ENCODE peak calls at places on chromosome 11, in six cellular contexts. One of them, this sample, is unnamed.

GRCh38 chr11:61700221-61700620 is 20.0 kb downstream of the DAGLA start:
- DNase-seq in brain microvascular endothelial cell: peak
- DNase-seq in CD4-positive, CD25-positive, alpha-beta regulatory T cell: no peak
- DNase-seq in GM23248: peak
- DNase-seq in HL-60: no peak
- DNase-seq in SJCRH30: peak
- DNase-seq in this sample: no peak

GRCh38 chr11:83663446-83663845 is 377.3 kb upstream of the CCDC90B start:
- DNase-seq in HL-60: no peak
- DNase-seq in brain microvascular endothelial cell: peak
- DNase-seq in SJCRH30: no peak
- DNase-seq in GM23248: peak
- DNase-seq in CD4-positive, CD25-positive, alpha-beta regulatory T cell: no peak
- DNase-seq in this sample: no peak

GRCh38 chr11:72519220-72519881 is 85.0 kb upstream of the CLPB start:
- DNase-seq in brain microvascular endothelial cell: no peak
- DNase-seq in SJCRH30: peak
- DNase-seq in HL-60: no peak
- DNase-seq in GM23248: peak
- DNase-seq in CD4-positive, CD25-positive, alpha-beta regulatory T cell: no peak
- DNase-seq in this sample: no peak

GRCh38 chr11:69297225-69297925 is 3.4 kb downstream of the MYEOV start:
- DNase-seq in brain microvascular endothelial cell: peak
- DNase-seq in SJCRH30: peak
- DNase-seq in CD4-positive, CD25-positive, alpha-beta regulatory T cell: peak
- DNase-seq in GM23248: peak
- DNase-seq in HL-60: peak
- DNase-seq in this sample: peak

GRCh38 chr11:78853521-78853920 is 278.9 kb upstream of the NARS2 start:
- DNase-seq in SJCRH30: no peak
- DNase-seq in HL-60: no peak
- DNase-seq in brain microvascular endothelial cell: no peak
- DNase-seq in GM23248: no peak
- DNase-seq in CD4-positive, CD25-positive, alpha-beta regulatory T cell: no peak
- DNase-seq in this sample: no peak

GRCh38 chr11:21561589-21561988 is 631.3 kb upstream of the ANO5 start:
- DNase-seq in HL-60: no peak
- DNase-seq in GM23248: no peak
- DNase-seq in brain microvascular endothelial cell: no peak
- DNase-seq in SJCRH30: no peak
- DNase-seq in CD4-positive, CD25-positive, alpha-beta regulatory T cell: no peak
- DNase-seq in this sample: no peak

GRCh38 chr11:61752117-61752924 is at the start of gene MYRF:
- DNase-seq in HL-60: peak
- DNase-seq in GM23248: peak
- DNase-seq in brain microvascular endothelial cell: no peak
- DNase-seq in SJCRH30: no peak
- DNase-seq in CD4-positive, CD25-positive, alpha-beta regulatory T cell: peak
- DNase-seq in this sample: no peak

GRCh38 chr11:61516675-61517516 is 8.3 kb downstream of the LRRC10B start:
- DNase-seq in brain microvascular endothelial cell: peak
- DNase-seq in GM23248: peak
- DNase-seq in SJCRH30: peak
- DNase-seq in HL-60: no peak
- DNase-seq in CD4-positive, CD25-positive, alpha-beta regulatory T cell: peak
- DNase-seq in this sample: peak

GRCh38 chr11:6841694-6842093 is 3.8 kb upstream of the OR10A5 start:
- DNase-seq in HL-60: no peak
- DNase-seq in SJCRH30: no peak
- DNase-seq in CD4-positive, CD25-positive, alpha-beta regulatory T cell: no peak
- DNase-seq in brain microvascular endothelial cell: no peak
- DNase-seq in GM23248: no peak
- DNase-seq in this sample: no peak

GRCh38 chr11:69825037-69825834 is 6.0 kb upstream of the FGF3 start:
- DNase-seq in brain microvascular endothelial cell: no peak
- DNase-seq in GM23248: peak
- DNase-seq in CD4-positive, CD25-positive, alpha-beta regulatory T cell: no peak
- DNase-seq in HL-60: no peak
- DNase-seq in SJCRH30: no peak
- DNase-seq in this sample: no peak

DNA sequence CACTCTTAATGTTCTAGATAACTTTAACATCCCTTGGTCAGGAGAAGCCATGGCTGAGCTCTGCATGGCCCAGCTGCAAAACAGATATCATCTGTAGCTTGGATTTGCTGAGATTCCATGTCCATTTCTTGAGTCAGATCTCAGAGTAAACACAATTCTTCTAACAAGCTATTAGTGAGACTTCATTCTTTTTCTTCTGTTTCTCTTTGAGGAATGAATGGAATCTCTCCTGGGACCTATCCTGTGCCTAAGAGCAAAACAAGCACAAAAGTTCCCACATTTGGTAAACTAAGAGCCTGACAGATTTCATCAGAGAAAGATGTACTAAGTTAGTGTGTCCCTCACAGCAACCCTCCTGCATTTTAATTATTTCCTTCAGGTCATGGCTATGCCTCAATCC is 142.8 kb downstream of the MAML2 start:
- DNase-seq in HL-60: no peak
- DNase-seq in brain microvascular endothelial cell: peak
- DNase-seq in SJCRH30: no peak
- DNase-seq in GM23248: peak
- DNase-seq in CD4-positive, CD25-positive, alpha-beta regulatory T cell: no peak
- DNase-seq in this sample: no peak
- H3K27ac ChIP-seq in HL-60: no peak
- H3K27ac ChIP-seq in brain microvascular endothelial cell: peak
- H3K27ac ChIP-seq in SJCRH30: no peak
- H3K27ac ChIP-seq in GM23248: peak
- H3K27ac ChIP-seq in CD4-positive, CD25-positive, alpha-beta regulatory T cell: no peak
- H3K27ac ChIP-seq in this sample: no peak

GRCh38 chr11:94791216-94791889 is 23.2 kb downstream of the AMOTL1 start:
- DNase-seq in CD4-positive, CD25-positive, alpha-beta regulatory T cell: no peak
- DNase-seq in brain microvascular endothelial cell: peak
- DNase-seq in GM23248: peak
- DNase-seq in HL-60: no peak
- DNase-seq in SJCRH30: no peak
- DNase-seq in this sample: no peak
- H3K27ac ChIP-seq in CD4-positive, CD25-positive, alpha-beta regulatory T cell: no peak
- H3K27ac ChIP-seq in brain microvascular endothelial cell: peak
- H3K27ac ChIP-seq in GM23248: peak
- H3K27ac ChIP-seq in HL-60: no peak
- H3K27ac ChIP-seq in SJCRH30: no peak
- H3K27ac ChIP-seq in this sample: no peak

DNA sequence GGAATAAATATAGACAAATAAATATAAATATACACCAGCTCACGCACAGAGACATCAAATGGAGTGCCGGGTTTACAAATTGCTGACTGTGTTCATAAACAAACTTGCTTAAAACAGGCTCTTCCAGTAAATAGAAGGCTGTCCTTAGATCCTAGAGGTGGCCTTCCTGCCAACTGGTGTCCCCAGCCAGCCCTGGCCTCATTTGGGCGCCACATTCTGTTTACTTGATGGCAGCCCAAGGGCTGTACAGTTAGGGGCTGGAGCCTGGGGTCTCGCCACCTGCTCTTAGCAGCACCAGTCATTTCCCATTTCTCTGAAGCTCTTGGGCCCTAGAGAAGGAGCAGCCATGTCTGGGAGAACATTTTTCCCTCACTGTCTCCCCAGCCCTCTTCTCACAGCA is 20.8 kb downstream of the ARFGAP2 start:
- DNase-seq in CD4-positive, CD25-positive, alpha-beta regulatory T cell: no peak
- DNase-seq in GM23248: no peak
- DNase-seq in HL-60: no peak
- DNase-seq in brain microvascular endothelial cell: no peak
- DNase-seq in SJCRH30: no peak
- DNase-seq in this sample: no peak
- H3K27ac ChIP-seq in CD4-positive, CD25-positive, alpha-beta regulatory T cell: no peak
- H3K27ac ChIP-seq in GM23248: no peak
- H3K27ac ChIP-seq in HL-60: no peak
- H3K27ac ChIP-seq in brain microvascular endothelial cell: no peak
- H3K27ac ChIP-seq in SJCRH30: no peak
- H3K27ac ChIP-seq in this sample: no peak

GRCh38 chr11:117584056-117584830 is 212.8 kb downstream of the DSCAML1 start:
- DNase-seq in GM23248: peak
- DNase-seq in SJCRH30: no peak
- DNase-seq in HL-60: no peak
- DNase-seq in CD4-positive, CD25-positive, alpha-beta regulatory T cell: no peak
- DNase-seq in brain microvascular endothelial cell: peak
- DNase-seq in this sample: peak
- H3K27ac ChIP-seq in GM23248: no peak
- H3K27ac ChIP-seq in SJCRH30: no peak
- H3K27ac ChIP-seq in HL-60: no peak
- H3K27ac ChIP-seq in CD4-positive, CD25-positive, alpha-beta regulatory T cell: no peak
- H3K27ac ChIP-seq in brain microvascular endothelial cell: no peak
- H3K27ac ChIP-seq in this sample: peak

DNA sequence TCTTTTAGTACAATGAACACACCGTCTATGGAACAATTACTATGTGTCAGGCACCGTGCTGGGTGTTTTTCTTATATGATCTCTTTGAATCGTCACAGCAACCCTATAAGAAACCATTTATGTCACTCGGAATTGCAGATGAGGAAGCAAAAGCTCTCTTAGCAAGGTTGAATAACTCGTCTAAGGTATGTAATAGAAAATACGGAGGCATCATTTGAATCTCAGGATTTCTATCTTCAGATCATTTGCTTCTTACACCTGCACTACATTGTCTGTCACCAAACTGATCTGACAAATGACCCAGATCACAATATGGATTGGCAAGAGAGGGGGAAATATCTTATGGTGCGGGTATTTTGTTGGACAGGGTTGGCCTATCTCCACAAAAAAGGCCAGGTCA is 110.6 kb upstream of the CLMP start:
- DNase-seq in GM23248: no peak
- DNase-seq in CD4-positive, CD25-positive, alpha-beta regulatory T cell: no peak
- DNase-seq in SJCRH30: no peak
- DNase-seq in HL-60: no peak
- DNase-seq in brain microvascular endothelial cell: no peak
- DNase-seq in this sample: peak
- H3K27ac ChIP-seq in GM23248: no peak
- H3K27ac ChIP-seq in CD4-positive, CD25-positive, alpha-beta regulatory T cell: no peak
- H3K27ac ChIP-seq in SJCRH30: no peak
- H3K27ac ChIP-seq in HL-60: no peak
- H3K27ac ChIP-seq in brain microvascular endothelial cell: no peak
- H3K27ac ChIP-seq in this sample: peak

GRCh38 chr11:393219-394033 is 583 bp upstream of the PKP3 start:
- DNase-seq in HL-60: no peak
- DNase-seq in GM23248: peak
- DNase-seq in brain microvascular endothelial cell: peak
- DNase-seq in CD4-positive, CD25-positive, alpha-beta regulatory T cell: no peak
- DNase-seq in SJCRH30: peak
- DNase-seq in this sample: no peak
- H3K27ac ChIP-seq in HL-60: no peak
- H3K27ac ChIP-seq in GM23248: no peak
- H3K27ac ChIP-seq in brain microvascular endothelial cell: no peak
- H3K27ac ChIP-seq in CD4-positive, CD25-positive, alpha-beta regulatory T cell: no peak
- H3K27ac ChIP-seq in SJCRH30: no peak
- H3K27ac ChIP-seq in this sample: no peak

DNA sequence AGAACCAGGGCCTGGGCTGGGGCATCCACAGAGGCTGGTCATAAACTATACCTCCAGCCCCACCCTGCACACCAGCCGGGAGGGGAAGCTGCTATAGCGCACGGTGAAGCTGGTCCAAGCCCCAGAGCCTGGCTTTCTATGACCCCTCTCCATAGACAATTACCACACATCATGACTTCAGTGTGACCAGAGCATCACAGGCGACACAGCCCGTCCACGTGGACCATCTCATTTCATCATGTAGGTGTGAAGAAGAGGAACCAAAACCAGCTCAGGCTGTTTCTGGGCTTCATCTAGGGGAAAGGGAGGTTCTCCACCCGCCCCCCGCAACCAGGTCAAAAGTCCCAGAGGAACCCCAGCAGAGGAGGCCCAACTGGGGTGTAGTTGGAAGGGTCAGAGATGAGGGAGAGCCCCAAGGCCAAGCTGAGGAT is 3.0 kb downstream of the CXCR5 start:
- DNase-seq in GM23248: no peak
- DNase-seq in SJCRH30: no peak
- DNase-seq in brain microvascular endothelial cell: no peak
- DNase-seq in CD4-positive, CD25-positive, alpha-beta regulatory T cell: no peak
- DNase-seq in HL-60: no peak
- DNase-seq in this sample: peak
- H3K27ac ChIP-seq in GM23248: no peak
- H3K27ac ChIP-seq in SJCRH30: no peak
- H3K27ac ChIP-seq in brain microvascular endothelial cell: no peak
- H3K27ac ChIP-seq in CD4-positive, CD25-positive, alpha-beta regulatory T cell: peak
- H3K27ac ChIP-seq in HL-60: no peak
- H3K27ac ChIP-seq in this sample: no peak

GRCh38 chr11:3949132-3949531 is 93.7 kb downstream of the STIM1 start:
- DNase-seq in CD4-positive, CD25-positive, alpha-beta regulatory T cell: no peak
- DNase-seq in SJCRH30: no peak
- DNase-seq in HL-60: no peak
- DNase-seq in GM23248: no peak
- DNase-seq in brain microvascular endothelial cell: no peak
- DNase-seq in this sample: peak

GRCh38 chr11:3947084-3947483 is 91.6 kb downstream of the STIM1 start:
- DNase-seq in brain microvascular endothelial cell: no peak
- DNase-seq in SJCRH30: peak
- DNase-seq in CD4-positive, CD25-positive, alpha-beta regulatory T cell: no peak
- DNase-seq in HL-60: no peak
- DNase-seq in GM23248: peak
- DNase-seq in this sample: no peak

GRCh38 chr11:3944198-3944597 is 88.7 kb downstream of the STIM1 start:
- DNase-seq in SJCRH30: no peak
- DNase-seq in HL-60: no peak
- DNase-seq in brain microvascular endothelial cell: no peak
- DNase-seq in CD4-positive, CD25-positive, alpha-beta regulatory T cell: no peak
- DNase-seq in GM23248: peak
- DNase-seq in this sample: no peak

GRCh38 chr11:3942956-3943497 is 87.6 kb downstream of the STIM1 start:
- DNase-seq in HL-60: no peak
- DNase-seq in CD4-positive, CD25-positive, alpha-beta regulatory T cell: no peak
- DNase-seq in SJCRH30: no peak
- DNase-seq in brain microvascular endothelial cell: no peak
- DNase-seq in GM23248: peak
- DNase-seq in this sample: no peak

DNA sequence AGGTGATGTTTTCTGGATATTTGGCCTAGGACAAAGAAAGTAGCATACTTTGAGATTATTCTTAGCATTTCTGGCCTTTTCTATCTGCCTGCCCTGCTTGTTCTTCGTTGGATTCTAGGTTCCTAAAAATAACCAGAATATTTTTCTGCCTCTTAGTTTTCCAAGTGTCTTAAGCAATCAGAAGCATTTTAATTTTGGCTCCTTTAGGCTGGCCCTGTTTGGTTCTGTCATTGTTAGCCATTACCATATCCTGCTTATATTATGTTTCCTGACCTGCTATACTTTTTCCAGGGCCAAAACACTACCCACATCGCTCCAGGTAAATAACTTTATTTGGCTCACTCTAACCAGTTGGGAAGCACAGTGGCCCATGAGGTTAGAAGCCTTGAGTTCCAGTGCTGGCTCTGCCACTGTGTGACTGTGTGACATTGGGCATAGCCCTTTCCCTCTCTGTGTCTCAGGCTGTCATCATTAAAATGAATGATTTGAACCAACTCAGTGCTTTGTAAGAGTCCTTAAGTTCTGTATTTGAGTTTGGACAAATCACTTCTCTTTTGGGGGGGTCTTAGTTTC is 91.1 kb downstream of the STIM1 start:
- DNase-seq in SJCRH30: no peak
- DNase-seq in brain microvascular endothelial cell: no peak
- DNase-seq in HL-60: no peak
- DNase-seq in CD4-positive, CD25-positive, alpha-beta regulatory T cell: no peak
- DNase-seq in GM23248: no peak
- DNase-seq in this sample: no peak
- H3K27ac ChIP-seq in SJCRH30: no peak
- H3K27ac ChIP-seq in brain microvascular endothelial cell: no peak
- H3K27ac ChIP-seq in HL-60: no peak
- H3K27ac ChIP-seq in CD4-positive, CD25-positive, alpha-beta regulatory T cell: peak
- H3K27ac ChIP-seq in GM23248: no peak
- H3K27ac ChIP-seq in this sample: no peak